ENCODE peak calls at places on chromosomes 3 and 15, in ten cellular contexts. X is HuH-7.5; I is pulmonary artery endothelial cell; F is PC-3; O is stimulated activated CD8-positive, alpha-beta memory T cell treated with anti-CD3 and anti-CD28 coated beads, Interleukin-15, amount 100 ng/mL, for 24 hours; Z is central memory CD4-positive, alpha-beta T cell; D is activated naive CD4-positive, alpha-beta T cell; K is NCI-H510A treated with DMSO at 0.1 percent for 48 hours; M is HS-27A; R is GM10248. E is an unnamed sample.

GRCh38 chr3:36991147-36991546 is 1.8 kb downstream of the EPM2AIP1 start:
- DNase-seq in X (no peak), M (no peak), D (no peak), F (no peak), R (no peak), I (no peak), O (no peak), Z (no peak), K (no peak), E (no peak)

GRCh38 chr3:66267031-66267430 is 46.2 kb downstream of the SLC25A26 start:
- DNase-seq in I (no peak), D (no peak), M (no peak), O (no peak), K (no peak), Z (no peak), R (no peak), F (no peak), X (no peak), E (no peak)

GRCh38 chr3:81995334-81995733 is 233.9 kb upstream of the GBE1 start:
- DNase-seq in K (no peak), M (no peak), Z (no peak), D (no peak), F (peak), R (no peak), O (no peak), X (peak), I (no peak), E (no peak)

GRCh38 chr3:39137991-39138803 is 15.2 kb downstream of the CSRNP1 start:
- DNase-seq in D (no peak), X (no peak), F (no peak), R (no peak), Z (peak), K (no peak), I (no peak), M (no peak), O (no peak), E (no peak)

GRCh38 chr3:64975138-64975537 is 287.3 kb upstream of the ADAMTS9 start:
- DNase-seq in O (no peak), Z (no peak), F (no peak), I (no peak), R (no peak), X (no peak), M (no peak), K (no peak), D (no peak), E (no peak)

GRCh38 chr15:68328485-68328884 is 50.9 kb downstream of the FEM1B start:
- DNase-seq in Z (peak), F (peak), R (no peak), X (no peak), K (no peak), O (no peak), D (peak), I (no peak), M (no peak), E (no peak)

GRCh38 chr3:74739242-74739641 is 124.8 kb upstream of the CNTN3 start:
- DNase-seq in R (no peak), X (no peak), D (no peak), O (no peak), K (no peak), F (no peak), Z (no peak), M (no peak), I (no peak), E (no peak)

GRCh38 chr3:128351476-128352085 is 115.1 kb downstream of the DNAJB8 start:
- DNase-seq in F (no peak), Z (no peak), O (no peak), D (no peak), K (no peak), M (no peak), I (no peak), X (no peak), R (no peak), E (no peak)

E was measured in ecto neural progenitor cell.